ENCODE peak calls at places on chromosome 16, in eight cellular contexts. F, Y, S, T, I, Z, W and X are unnamed samples.
A peak's percentile ranks its signal among the peaks of the same experiment; 100 is the strongest.

GRCh38 chr16:81493755-81494433 is 49.3 kb downstream of the CMIP start:
- DNase-seq in Z (peak; percentile 78), S (no peak), W (peak; percentile 20), F (peak; percentile 99), Y (peak; percentile 73), T (no peak), I (peak; percentile 95), X (peak; percentile 13)

GRCh38 chr16:52546291-52546941 is 527 bp downstream of the TOX3 start:
- DNase-seq in W (no peak), T (no peak), Y (no peak), Z (peak; percentile 71), I (peak; percentile 72), S (no peak), F (no peak), X (no peak)

GRCh38 chr16:3022697-3023414 is 886 bp downstream of the HCFC1R1 start:
- DNase-seq in Z (peak; percentile 91), W (no peak), Y (no peak), I (peak; percentile 77), F (no peak), T (no peak), S (no peak), X (peak; percentile 46)

GRCh38 chr16:2715519-2715918 is 4.5 kb downstream of the PRSS27 start:
- DNase-seq in T (peak; percentile 79), Z (peak; percentile 90), F (peak; percentile 54), W (peak; percentile 72), S (peak; percentile 73), I (peak; percentile 89), Y (peak; percentile 61), X (peak; percentile 66)

GRCh38 chr16:5490499-5490898 is 392.9 kb upstream of the EEF2KMT start:
- DNase-seq in W (no peak), F (no peak), I (no peak), Z (peak; percentile 79), Y (no peak), S (no peak), T (peak; percentile 52), X (peak; percentile 43)

GRCh38 chr16:27547851-27548250 is 1.9 kb downstream of the GTF3C1 start:
- DNase-seq in Z (no peak), F (no peak), W (no peak), T (no peak), Y (no peak), I (no peak), S (no peak), X (no peak)

GRCh38 chr16:48117217-48118105 is 38.3 kb downstream of the ABCC12 start:
- DNase-seq in S (peak; percentile 6), W (peak; percentile 23), I (no peak), Z (no peak), T (peak; percentile 62), Y (peak; percentile 50), F (peak; percentile 38), X (peak; percentile 68)

GRCh38 chr16:10405386-10405939 is 19.6 kb downstream of the ATF7IP2 start:
- DNase-seq in Y (peak; percentile 88), I (no peak), Z (no peak), F (no peak), S (no peak), T (no peak), W (no peak), X (peak; percentile 28)

GRCh38 chr16:19753815-19754643 is 36.0 kb downstream of the IQCK start:
- DNase-seq in F (peak; percentile 47), Y (peak; percentile 93), I (no peak), T (no peak), S (no peak), W (no peak), Z (no peak), X (no peak)

GRCh38 chr16:12133738-12134137 is 157.2 kb downstream of the SNX29 start:
- DNase-seq in S (no peak), T (no peak), Z (no peak), I (no peak), Y (no peak), W (no peak), F (no peak), X (no peak)

GRCh38 chr16:79850348-79850747 is 249.8 kb upstream of the MAF start:
- DNase-seq in T (no peak), Y (no peak), W (no peak), I (no peak), S (no peak), F (peak; percentile 54), Z (no peak), X (no peak)

GRCh38 chr16:88116121-88116900 is 165.1 kb downstream of the BANP start:
- DNase-seq in F (no peak), Y (peak; percentile 36), T (no peak), W (no peak), S (no peak), I (peak; percentile 66), Z (no peak), X (no peak)

GRCh38 chr16:8376430-8376829 is 213.9 kb downstream of the TMEM114 start:
- DNase-seq in T (no peak), W (no peak), S (no peak), Z (no peak), I (no peak), Y (no peak), F (no peak), X (no peak)

GRCh38 chr16:73056911-73057310 is 9.0 kb upstream of the ZFHX3 start:
- DNase-seq in Z (no peak), I (no peak), F (peak; percentile 29), W (no peak), Y (peak; percentile 56), S (no peak), T (no peak), X (no peak)

GRCh38 chr16:11609474-11610120 is 22.9 kb upstream of the LITAF start:
- DNase-seq in Z (no peak), Y (no peak), F (peak; percentile 40), S (no peak), W (no peak), T (peak; percentile 47), I (peak; percentile 89), X (no peak)

GRCh38 chr16:69463876-69464275 is 39.5 kb downstream of the CYB5B start:
- DNase-seq in Y (no peak), T (no peak), Z (no peak), I (no peak), W (no peak), S (no peak), F (no peak), X (no peak)

GRCh38 chr16:9003322-9003721 is 39.6 kb upstream of the USP7 start:
- DNase-seq in F (peak; percentile 70), S (no peak), Z (no peak), T (peak; percentile 49), W (no peak), I (no peak), Y (no peak), X (no peak)

GRCh38 chr16:78004501-78004900 is 17.8 kb upstream of the CLEC3A start:
- DNase-seq in Y (no peak), T (no peak), F (no peak), Z (no peak), W (no peak), I (no peak), S (no peak), X (no peak)

GRCh38 chr16:88076211-88076931 is 125.1 kb downstream of the BANP start:
- DNase-seq in T (peak; percentile 38), Z (peak; percentile 72), F (no peak), S (no peak), I (peak; percentile 67), Y (no peak), W (no peak), X (no peak)

GRCh38 chr16:68370921-68371651 is 60.3 kb downstream of the PRMT7 start:
- DNase-seq in Z (no peak), Y (no peak), F (no peak), W (no peak), T (peak; percentile 47), S (no peak), I (peak; percentile 70), X (no peak)

GRCh38 chr16:85750827-85751641 is at the start of gene C16orf74:
- DNase-seq in I (peak; percentile 83), W (no peak), T (peak; percentile 61), F (peak; percentile 82), Y (peak; percentile 59), Z (no peak), S (no peak), X (peak; percentile 70)

GRCh38 chr16:81514041-81514559 is 69.5 kb downstream of the CMIP start:
- DNase-seq in W (no peak), T (no peak), F (no peak), Y (no peak), Z (no peak), I (no peak), S (no peak), X (no peak)

GRCh38 chr16:55263271-55264250 is 60.4 kb upstream of the IRX6 start:
- DNase-seq in F (no peak), I (no peak), W (no peak), S (no peak), Z (no peak), T (no peak), Y (no peak), X (no peak)

GRCh38 chr16:84607694-84608093 is 10.2 kb downstream of the COTL1 start:
- DNase-seq in T (no peak), F (no peak), S (no peak), Z (no peak), Y (no peak), I (no peak), W (no peak), X (peak; percentile 59)

GRCh38 chr16:8113843-8114242 is 476.5 kb downstream of the TMEM114 start:
- DNase-seq in Z (no peak), Y (no peak), F (no peak), W (no peak), T (no peak), S (no peak), I (no peak), X (no peak)

GRCh38 chr16:66544358-66544757 is 5.6 kb downstream of the TK2 start:
- DNase-seq in W (no peak), Z (no peak), Y (no peak), S (no peak), T (no peak), F (no peak), I (no peak), X (no peak)

GRCh38 chr16:2955779-2956565 is 8.1 kb upstream of the KREMEN2 start:
- DNase-seq in T (no peak), I (no peak), Z (no peak), Y (no peak), F (no peak), W (no peak), S (no peak), X (no peak)

GRCh38 chr16:49537924-49538455 is 164.4 kb downstream of the C16orf78 start:
- DNase-seq in W (no peak), F (no peak), Y (no peak), Z (no peak), T (no peak), S (no peak), I (no peak), X (no peak)

GRCh38 chr16:77789085-77789611 is 784 bp downstream of the VAT1L start:
- DNase-seq in I (no peak), Z (no peak), W (no peak), T (no peak), Y (no peak), F (peak; percentile 29), S (no peak), X (no peak)

GRCh38 chr16:89110641-89111040 is 17.0 kb downstream of the ACSF3 start:
- DNase-seq in W (no peak), F (no peak), S (no peak), Z (peak; percentile 39), T (peak; percentile 12), I (peak; percentile 15), Y (no peak), X (no peak)

GRCh38 chr16:66486199-66486772 is 59.2 kb downstream of the BEAN1 start:
- DNase-seq in T (no peak), F (no peak), W (no peak), Z (peak; percentile 37), Y (no peak), S (no peak), I (no peak), X (no peak)

GRCh38 chr16:22425036-22425801 is 50.8 kb upstream of the CDR2 start:
- DNase-seq in S (no peak), Y (peak; percentile 40), W (no peak), T (no peak), Z (peak; percentile 81), F (no peak), I (no peak), X (no peak)